ENCODE peak calls at places on chromosomes 5 and 9, in six cellular contexts. X is pancreas; M is right atrium auricular region; U is PC-3; Q is A549; S is CD8-positive, alpha-beta memory T cell. A is an unnamed sample.

GRCh38 chr5:132947661-132948060 is 15.8 kb downstream of the AFF4 start:
- DNase-seq in M (no peak), S (no peak), U (no peak), Q (no peak), X (no peak), A (no peak)

GRCh38 chr5:8949908-8950307 is 596.0 kb downstream of the SEMA5A start:
- DNase-seq in Q (no peak), M (no peak), U (no peak), S (no peak), X (no peak), A (no peak)

GRCh38 chr5:38382898-38383297 is 124.5 kb downstream of the EGFLAM start:
- DNase-seq in M (peak), U (peak), S (peak), Q (peak), X (peak), A (no peak)

GRCh38 chr5:9646843-9647242 is 16.7 kb upstream of the TAS2R1 start:
- DNase-seq in X (no peak), Q (no peak), M (no peak), U (peak), S (no peak), A (no peak)

GRCh38 chr5:1461396-1461795 is 16.2 kb upstream of the SLC6A3 start:
- DNase-seq in S (no peak), U (no peak), X (no peak), M (no peak), Q (no peak), A (no peak)

GRCh38 chr5:172920447-172920849 is 38.8 kb upstream of the RPL26L1 start:
- DNase-seq in U (peak), Q (peak), M (no peak), X (no peak), S (no peak), A (peak)

GRCh38 chr5:154437281-154437965 is 8.4 kb upstream of the SAP30L start:
- DNase-seq in Q (no peak), S (no peak), M (no peak), X (no peak), U (no peak), A (no peak)

GRCh38 chr5:151093476-151093889 is 12.6 kb upstream of the TNIP1 start:
- DNase-seq in S (no peak), X (no peak), U (peak), M (peak), Q (peak), A (no peak)

GRCh38 chr5:179393078-179393477 is 47.8 kb upstream of the ADAMTS2 start:
- DNase-seq in X (no peak), U (peak), S (no peak), M (no peak), Q (peak), A (no peak)

GRCh38 chr5:102809033-102809432 is 53.9 kb downstream of the PAM start:
- DNase-seq in M (no peak), S (no peak), X (no peak), U (no peak), Q (no peak), A (no peak)

GRCh38 chr9:16899611-16900010 is 29.1 kb upstream of the BNC2 start:
- DNase-seq in Q (no peak), S (no peak), X (no peak), U (no peak), M (no peak), A (no peak)

GRCh38 chr5:83430130-83431010 is 41.2 kb upstream of the VCAN start:
- DNase-seq in Q (peak), U (peak), M (peak), X (peak), S (peak), A (no peak)
- H3K27ac ChIP-seq in Q (no peak), U (no peak), M (no peak), X (no peak), S (no peak), A (no peak)

GRCh38 chr5:177492841-177493240 is 4.6 kb downstream of the PDLIM7 start:
- DNase-seq in M (no peak), U (no peak), Q (no peak), X (no peak), S (no peak), A (no peak)
- H3K27ac ChIP-seq in M (peak), U (peak), Q (peak), X (no peak), S (no peak), A (no peak)

DNA sequence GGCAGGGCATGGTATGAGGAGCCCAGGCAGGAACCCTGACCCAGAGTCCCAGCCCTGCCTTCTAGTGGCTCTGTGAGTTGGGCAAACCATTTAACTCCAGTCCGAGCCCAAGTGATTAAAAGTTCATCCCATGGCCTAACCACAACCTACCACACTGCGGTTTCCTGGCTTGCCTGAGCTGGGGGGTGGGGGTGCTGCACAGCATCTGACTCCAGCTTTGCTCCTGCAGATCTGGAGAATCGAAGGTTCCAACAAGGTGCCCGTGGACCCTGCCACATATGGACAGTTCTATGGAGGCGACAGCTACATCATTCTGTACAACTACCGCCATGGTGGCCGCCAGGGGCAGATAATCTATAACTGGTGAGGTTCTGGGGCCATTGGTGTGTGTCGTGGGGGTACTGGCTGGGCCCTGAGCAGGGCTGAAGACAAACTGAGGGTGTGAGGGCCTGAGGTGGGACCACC is 49.0 kb downstream of the STOM start:
- DNase-seq in S (no peak), X (no peak), Q (peak), U (no peak), M (no peak), A (no peak)
- H3K27ac ChIP-seq in S (no peak), X (no peak), Q (peak), U (no peak), M (peak), A (no peak)

DNA sequence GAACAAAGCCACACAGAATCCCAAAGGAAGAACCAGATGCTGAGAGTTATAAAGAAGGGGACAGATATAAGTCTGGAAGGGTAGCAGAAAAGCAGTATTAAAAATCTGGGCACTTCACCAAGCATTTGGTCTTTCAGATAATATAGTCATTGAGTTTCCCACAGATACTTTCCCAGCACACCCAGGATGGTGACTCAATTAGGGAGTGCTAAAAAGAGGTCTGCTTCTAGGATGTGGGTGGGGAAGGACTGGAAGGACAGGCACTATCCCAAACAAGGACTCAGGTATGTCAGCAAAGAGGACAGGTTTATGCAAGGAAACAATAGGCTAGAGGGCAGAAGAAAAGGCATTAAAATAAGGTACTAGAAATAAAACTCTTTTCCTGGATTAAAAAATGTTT is 59.3 kb downstream of the DIAPH1 start:
- DNase-seq in X (no peak), S (no peak), Q (no peak), M (no peak), U (peak), A (no peak)
- H3K27ac ChIP-seq in X (peak), S (no peak), Q (no peak), M (peak), U (peak), A (peak)

GRCh38 chr5:175693746-175694145 is 35.9 kb downstream of the HRH2 start:
- DNase-seq in Q (no peak), X (no peak), S (no peak), U (no peak), M (no peak), A (no peak)
- H3K27ac ChIP-seq in Q (no peak), X (no peak), S (no peak), U (no peak), M (peak), A (peak)

DNA sequence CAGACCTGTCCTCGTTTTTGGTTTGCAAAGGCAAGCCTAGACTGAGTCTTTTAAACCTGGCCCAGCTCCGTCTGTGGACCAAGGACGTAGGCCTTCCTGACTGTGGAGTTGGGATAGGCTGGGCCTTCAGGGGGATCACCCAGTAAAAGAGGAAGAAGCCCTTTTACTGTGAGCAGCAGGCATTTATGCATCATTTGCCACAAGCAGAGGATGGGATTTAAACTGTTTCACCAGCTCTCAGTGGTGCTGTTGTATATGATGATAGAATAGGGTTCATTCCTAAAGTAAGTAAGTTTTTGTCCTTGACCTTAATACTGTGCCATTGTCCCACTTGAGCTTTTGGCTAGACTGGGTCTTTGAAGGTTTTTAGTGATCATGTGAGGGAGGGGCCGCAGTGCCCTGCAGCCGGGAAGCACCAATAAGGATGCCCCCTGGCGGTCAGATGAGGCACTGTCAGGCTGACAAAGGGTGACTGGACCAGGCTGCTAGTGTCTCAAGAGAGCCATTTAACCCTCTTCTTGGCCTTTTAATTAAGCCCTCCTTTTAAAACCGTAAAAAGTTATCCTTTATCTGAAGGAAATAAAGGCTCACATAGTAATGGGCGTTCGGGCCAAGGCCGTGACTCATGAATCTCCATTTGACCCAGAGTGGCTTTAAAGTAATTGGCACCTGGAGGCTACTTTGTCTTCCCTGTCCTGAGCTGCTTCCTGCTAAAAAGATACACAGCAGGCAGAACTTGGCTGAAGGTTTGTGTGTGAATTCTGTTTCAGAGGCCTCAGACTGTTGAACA is 74.0 kb downstream of the UBAP1 start:
- DNase-seq in M (peak), U (peak), Q (peak), S (peak), X (peak), A (peak)
- H3K27ac ChIP-seq in M (peak), U (peak), Q (peak), S (no peak), X (no peak), A (peak)

GRCh38 chr5:135031813-135032612 is 2.0 kb downstream of the PITX1 start:
- DNase-seq in X (no peak), U (peak), S (no peak), M (no peak), Q (no peak), A (no peak)

GRCh38 chr5:135029468-135030122 is 4.4 kb downstream of the PITX1 start:
- DNase-seq in M (no peak), U (no peak), S (no peak), X (no peak), Q (no peak), A (no peak)

GRCh38 chr5:135031146-135031812 is 2.7 kb downstream of the PITX1 start:
- DNase-seq in X (no peak), U (no peak), Q (no peak), S (no peak), M (no peak), A (no peak)

GRCh38 chr5:135030123-135030517 is 3.9 kb downstream of the PITX1 start:
- DNase-seq in U (no peak), X (no peak), M (no peak), S (no peak), Q (no peak), A (no peak)

DNA sequence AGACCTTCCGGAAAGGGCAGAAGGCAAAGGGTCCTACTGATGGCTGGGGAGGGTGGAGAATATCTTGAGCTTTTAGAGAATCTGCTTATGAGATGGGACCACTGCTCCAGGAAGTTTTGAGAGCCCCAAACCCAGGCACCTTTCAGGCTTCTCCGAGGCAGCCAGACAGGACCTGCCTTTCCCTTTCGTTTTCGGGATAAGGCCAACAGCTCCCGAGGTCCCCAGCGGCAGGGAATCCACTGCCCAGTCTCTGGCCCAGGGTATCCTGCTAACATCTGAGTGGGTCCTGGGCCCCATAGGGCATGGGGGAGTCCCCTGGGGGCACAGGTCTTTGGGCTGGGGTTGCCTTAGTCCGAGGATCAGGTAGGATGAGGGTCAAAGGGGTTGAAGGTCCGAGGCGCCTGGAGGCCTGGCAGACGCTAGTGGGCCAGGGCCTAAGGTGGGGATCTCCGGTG is 3.3 kb downstream of the PITX1 start:
- DNase-seq in Q (no peak), U (no peak), S (no peak), X (no peak), M (no peak), A (no peak)
- H3K27ac ChIP-seq in Q (no peak), U (no peak), S (peak), X (no peak), M (no peak), A (no peak)

DNA sequence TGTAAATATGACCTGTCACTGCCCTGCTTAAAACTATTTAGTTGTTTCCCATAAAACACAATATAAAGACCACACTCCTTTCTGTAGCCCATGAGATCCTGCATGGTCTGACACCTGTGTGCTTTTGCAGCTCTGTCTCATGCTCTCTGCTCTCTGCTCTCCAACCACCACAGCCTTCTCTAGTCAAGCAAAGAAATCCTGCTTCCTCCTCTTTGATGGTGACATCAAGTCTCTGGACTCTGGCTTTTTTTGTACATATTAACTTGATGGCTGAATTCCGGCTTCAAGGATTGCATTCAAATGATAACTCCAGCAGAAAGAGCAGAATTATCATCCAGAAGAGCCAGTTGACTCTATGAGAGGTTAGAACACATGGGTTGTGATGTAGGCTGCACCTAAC is 58.2 kb downstream of the CHSY3 start:
- DNase-seq in X (no peak), Q (no peak), S (no peak), M (no peak), U (no peak), A (no peak)
- H3K27ac ChIP-seq in X (no peak), Q (no peak), S (no peak), M (peak), U (peak), A (no peak)

GRCh38 chr5:118577621-118578020 is 410.7 kb downstream of the DTWD2 start:
- DNase-seq in S (no peak), U (no peak), M (no peak), X (no peak), Q (no peak), A (no peak)
- H3K27ac ChIP-seq in S (no peak), U (no peak), M (no peak), X (no peak), Q (no peak), A (no peak)

GRCh38 chr9:34612788-34613390 is 992 bp upstream of the RPP25L start:
- DNase-seq in M (peak), S (peak), U (peak), Q (peak), X (peak), A (peak)
- H3K27ac ChIP-seq in M (peak), S (peak), U (no peak), Q (peak), X (no peak), A (peak)